ENCODE peak calls at places on chromosomes 1 and 21, in nine cellular contexts. S is cardiac fibroblast, B is MM.1S, R is A549, Z is mesendoderm, K is GM12864, J is Peyer's patch, H is hepatocyte, M is AG10803. G is an unnamed sample.

GRCh38 chr1:54547601-54548388 is at the start of gene ACOT11:
- DNase-seq in S (peak; percentile 25), B (no peak), R (peak; percentile 36), Z (peak; percentile 74), K (no peak), J (peak; percentile 55), H (peak; percentile 83), M (peak; percentile 79), G (no peak)

GRCh38 chr1:119870917-119871486 is 25.3 kb downstream of the ADAM30 start:
- DNase-seq in S (peak; percentile 89), B (peak; percentile 31), R (peak; percentile 54), Z (peak; percentile 87), K (no peak), J (peak; percentile 84), H (peak; percentile 82), M (peak; percentile 77), G (peak; percentile 57)

GRCh38 chr1:42931108-42931539 is 27.5 kb downstream of the SLC2A1 start:
- DNase-seq in S (peak; percentile 56), B (peak; percentile 24), R (peak; percentile 70), Z (peak; percentile 79), K (no peak), J (peak; percentile 79), H (peak; percentile 56), M (peak; percentile 37), G (peak; percentile 86)

GRCh38 chr1:52676249-52676903 is 21.8 kb downstream of the COA7 start:
- DNase-seq in S (peak; percentile 34), B (no peak), R (no peak), Z (no peak), K (no peak), J (peak; percentile 57), H (no peak), M (no peak), G (no peak)

GRCh38 chr1:100036718-100037664 is 67.2 kb downstream of the SLC35A3 start:
- DNase-seq in S (peak; percentile 72), B (no peak), R (no peak), Z (peak; percentile 61), K (no peak), J (no peak), H (peak; percentile 56), M (peak; percentile 24), G (no peak)

GRCh38 chr1:16924216-16924918 is 2.6 kb downstream of the CROCC start:
- DNase-seq in S (no peak), B (no peak), R (no peak), Z (no peak), K (no peak), J (peak; percentile 47), H (no peak), M (no peak), G (no peak)

GRCh38 chr1:43600033-43601020 is 49.6 kb upstream of the KDM4A start:
- DNase-seq in S (no peak), B (no peak), R (no peak), Z (peak; percentile 49), K (no peak), J (no peak), H (no peak), M (no peak), G (no peak)

GRCh38 chr1:30335389-30335996 is 387.9 kb downstream of the MATN1 start:
- DNase-seq in S (no peak), B (no peak), R (no peak), Z (no peak), K (no peak), J (no peak), H (no peak), M (no peak), G (no peak)

GRCh38 chr1:236222616-236223015 is 59.1 kb downstream of the ERO1B start:
- DNase-seq in S (no peak), B (no peak), R (no peak), Z (no peak), K (no peak), J (no peak), H (no peak), M (no peak), G (no peak)

GRCh38 chr1:110612060-110612745 is 6.0 kb upstream of the KCNA2 start:
- DNase-seq in S (no peak), B (no peak), R (no peak), Z (peak; percentile 4), K (no peak), J (no peak), H (peak; percentile 75), M (no peak), G (no peak)

GRCh38 chr1:64595871-64596515 is 126.1 kb downstream of the CACHD1 start:
- DNase-seq in S (no peak), B (no peak), R (no peak), Z (peak; percentile 94), K (no peak), J (no peak), H (no peak), M (no peak), G (no peak)

GRCh38 chr1:169138866-169139670 is 32.6 kb downstream of the ATP1B1 start:
- DNase-seq in S (no peak), B (no peak), R (no peak), Z (no peak), K (no peak), J (no peak), H (no peak), M (no peak), G (no peak)

GRCh38 chr1:40709100-40709801 is 17.7 kb downstream of the NFYC start:
- DNase-seq in S (peak; percentile 98), B (peak; percentile 96), R (peak; percentile 69), Z (peak; percentile 99), K (peak; percentile 96), J (peak; percentile 94), H (peak; percentile 93), M (peak; percentile 94), G (peak; percentile 50)

GRCh38 chr1:156854634-156855033 is 4.3 kb downstream of the INSRR start:
- DNase-seq in S (no peak), B (no peak), R (no peak), Z (no peak), K (no peak), J (no peak), H (no peak), M (no peak), G (no peak)

GRCh38 chr1:227632325-227632724 is 69.0 kb downstream of the ZNF678 start:
- DNase-seq in S (no peak), B (no peak), R (no peak), Z (no peak), K (no peak), J (no peak), H (no peak), M (no peak), G (no peak)

GRCh38 chr21:20292280-20292679 is 705.9 kb upstream of the NCAM2 start:
- DNase-seq in S (no peak), B (no peak), R (no peak), Z (no peak), K (no peak), J (no peak), H (no peak), M (no peak), G (no peak)

GRCh38 chr1:119374208-119374877 is 5.8 kb downstream of the HAO2 start:
- DNase-seq in S (no peak), B (no peak), R (peak; percentile 22), Z (no peak), K (no peak), J (no peak), H (peak; percentile 47), M (no peak), G (no peak)

GRCh38 chr1:9198538-9199361 is 35.8 kb upstream of the H6PD start:
- DNase-seq in S (peak; percentile 44), B (no peak), R (no peak), Z (peak; percentile 80), K (no peak), J (no peak), H (peak; percentile 71), M (peak; percentile 26), G (no peak)

GRCh38 chr1:9195651-9196050 is 38.9 kb upstream of the H6PD start:
- DNase-seq in S (no peak), B (no peak), R (no peak), Z (no peak), K (no peak), J (no peak), H (no peak), M (no peak), G (no peak)

GRCh38 chr1:9197186-9198099 is 37.1 kb upstream of the H6PD start:
- DNase-seq in S (peak; percentile 61), B (no peak), R (no peak), Z (no peak), K (no peak), J (no peak), H (no peak), M (no peak), G (no peak)

GRCh38 chr1:9194024-9194423 is 40.5 kb upstream of the H6PD start:
- DNase-seq in S (no peak), B (no peak), R (no peak), Z (no peak), K (no peak), J (no peak), H (peak; percentile 68), M (no peak), G (no peak)

GRCh38 chr1:9196129-9197040 is 38.2 kb upstream of the H6PD start:
- DNase-seq in S (peak; percentile 97), B (peak; percentile 47), R (peak; percentile 29), Z (peak; percentile 76), K (no peak), J (peak; percentile 89), H (peak; percentile 80), M (peak; percentile 92), G (peak; percentile 32)
- H3K4me3 ChIP-seq in S (peak overlapping the region; percentile 41), B (no peak overlapping the region), R (no peak overlapping the region), Z (no peak overlapping the region), K (no peak overlapping the region), J (no peak overlapping the region), H (no peak overlapping the region), M (peak overlapping the region; percentile 37), G (no peak overlapping the region)

DNA sequence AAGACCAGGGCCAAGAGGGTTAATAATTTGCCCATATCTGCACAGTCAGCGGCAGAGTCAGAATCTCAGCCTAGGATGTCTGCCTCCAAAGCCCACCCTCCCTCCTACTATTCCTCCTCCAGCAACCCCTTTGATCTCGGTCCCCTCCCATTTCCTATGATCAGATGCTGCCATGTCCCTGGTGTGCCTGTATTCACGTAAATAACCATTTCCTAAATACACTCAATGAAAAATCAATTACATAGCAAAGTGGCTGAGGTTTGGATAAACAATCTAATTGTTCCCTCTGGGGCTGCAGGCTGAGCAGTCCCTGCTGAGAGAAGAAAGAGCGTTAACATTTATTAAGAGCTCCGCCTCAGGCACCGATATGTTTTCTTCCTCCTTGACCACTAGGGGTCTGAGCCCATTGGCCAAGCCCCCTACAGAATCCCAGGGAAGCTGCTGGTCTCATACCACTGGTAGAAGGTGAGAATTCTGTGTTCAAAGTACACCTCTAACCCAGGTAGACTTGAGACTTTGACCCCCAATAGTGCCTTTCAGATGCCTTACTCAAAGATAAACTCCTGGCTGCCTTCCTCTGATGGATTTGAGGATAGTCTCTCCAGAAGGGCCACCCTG is 34.0 kb upstream of the CAMK1G start:
- DNase-seq in S (no peak), B (no peak), R (no peak), Z (peak; percentile 78), K (no peak), J (no peak), H (peak; percentile 33), M (no peak), G (no peak)
- H3K4me3 ChIP-seq in S (no peak overlapping the region), B (no peak overlapping the region), R (no peak overlapping the region), Z (no peak overlapping the region), K (no peak overlapping the region), J (no peak overlapping the region), H (no peak overlapping the region), M (no peak overlapping the region), G (no peak overlapping the region)

GRCh38 chr21:46096997-46097825 is 701 bp upstream of the COL6A2 start:
- DNase-seq in S (no peak), B (no peak), R (no peak), Z (no peak), K (no peak), J (peak; percentile 40), H (peak; percentile 14), M (no peak), G (no peak)
- H3K4me3 ChIP-seq in S (peak overlapping the region; percentile 82), B (no peak overlapping the region), R (peak overlapping the region; percentile 67), Z (peak overlapping the region; percentile 28), K (no peak overlapping the region), J (peak overlapping the region; percentile 71), H (peak overlapping the region; percentile 92), M (peak overlapping the region; percentile 74), G (no peak overlapping the region)

GRCh38 chr1:112466078-112466660 is 42.6 kb upstream of the WNT2B start:
- DNase-seq in S (peak; percentile 96), B (peak; percentile 73), R (peak; percentile 43), Z (peak; percentile 95), K (peak; percentile 93), J (peak; percentile 98), H (peak; percentile 97), M (peak; percentile 94), G (peak; percentile 68)
- H3K4me3 ChIP-seq in S (peak overlapping the region; percentile 40), B (peak overlapping the region; percentile 42), R (peak overlapping the region; percentile 27), Z (no peak overlapping the region), K (peak overlapping the region; percentile 15), J (peak overlapping the region; percentile 21), H (no peak overlapping the region), M (peak overlapping the region; percentile 63), G (peak overlapping the region; percentile 45)

G was measured in Jurkat, Clone E6-1.